ENCODE peak calls at places on chromosomes 13 and 19, in four cellular contexts. One of them, this sample, is unnamed.

GRCh38 chr13:41111454-41111853 is 21.1 kb downstream of the KBTBD6 start:
- DNase-seq in H1: no peak
- DNase-seq in endodermal cell: no peak
- DNase-seq in CD4-positive, alpha-beta memory T cell: no peak
- DNase-seq in this sample: no peak

GRCh38 chr13:85772379-85772778 is 26.8 kb downstream of the SLITRK6 start:
- DNase-seq in H1: no peak
- DNase-seq in endodermal cell: no peak
- DNase-seq in CD4-positive, alpha-beta memory T cell: no peak
- DNase-seq in this sample: no peak

GRCh38 chr13:49627831-49628652 is at the start of gene ARL11:
- DNase-seq in H1: peak; percentile 73
- DNase-seq in endodermal cell: peak; percentile 93
- DNase-seq in CD4-positive, alpha-beta memory T cell: peak; percentile 35
- DNase-seq in this sample: peak; percentile 58

GRCh38 chr19:23436944-23437343 is 41.7 kb upstream of the ZNF91 start:
- DNase-seq in H1: no peak
- DNase-seq in endodermal cell: peak; percentile 64
- DNase-seq in CD4-positive, alpha-beta memory T cell: no peak
- DNase-seq in this sample: no peak

GRCh38 chr13:40026741-40027140 is 371.3 kb downstream of the COG6 start:
- DNase-seq in H1: no peak
- DNase-seq in endodermal cell: no peak
- DNase-seq in CD4-positive, alpha-beta memory T cell: peak; percentile 14
- DNase-seq in this sample: no peak

GRCh38 chr19:15265849-15266248 is 33.6 kb upstream of the EPHX3 start:
- DNase-seq in H1: no peak
- DNase-seq in endodermal cell: no peak
- DNase-seq in CD4-positive, alpha-beta memory T cell: no peak
- DNase-seq in this sample: no peak

GRCh38 chr13:89432997-89433396 is 1761.8 kb downstream of the SLITRK5 start:
- DNase-seq in H1: no peak
- DNase-seq in endodermal cell: no peak
- DNase-seq in CD4-positive, alpha-beta memory T cell: no peak
- DNase-seq in this sample: no peak

GRCh38 chr13:98890920-98891319 is 86.9 kb downstream of the DOCK9 start:
- DNase-seq in H1: no peak
- DNase-seq in endodermal cell: peak; percentile 69
- DNase-seq in CD4-positive, alpha-beta memory T cell: no peak
- DNase-seq in this sample: no peak

GRCh38 chr13:23087884-23088283 is 92.9 kb upstream of the SGCG start:
- DNase-seq in H1: no peak
- DNase-seq in endodermal cell: peak; percentile 83
- DNase-seq in CD4-positive, alpha-beta memory T cell: no peak
- DNase-seq in this sample: no peak

GRCh38 chr13:28743499-28744083 is 24.8 kb upstream of the SLC46A3 start:
- DNase-seq in H1: no peak
- DNase-seq in endodermal cell: peak; percentile 52
- DNase-seq in CD4-positive, alpha-beta memory T cell: no peak
- DNase-seq in this sample: no peak

GRCh38 chr19:38617764-38618589 is at the start of gene MAP4K1:
- DNase-seq in H1: no peak
- DNase-seq in endodermal cell: peak; percentile 69
- DNase-seq in CD4-positive, alpha-beta memory T cell: peak; percentile 69
- DNase-seq in this sample: peak; percentile 80

GRCh38 chr19:52963229-52963760 is 614 bp upstream of the ZNF816 start:
- DNase-seq in H1: no peak
- DNase-seq in endodermal cell: peak; percentile 76
- DNase-seq in CD4-positive, alpha-beta memory T cell: no peak
- DNase-seq in this sample: no peak

GRCh38 chr13:95756072-95756471 is 79.1 kb downstream of the DNAJC3 start:
- DNase-seq in H1: no peak
- DNase-seq in endodermal cell: no peak
- DNase-seq in CD4-positive, alpha-beta memory T cell: no peak
- DNase-seq in this sample: no peak

GRCh38 chr19:51719251-51719901 is 4.4 kb downstream of the HAS1 start:
- DNase-seq in H1: no peak
- DNase-seq in endodermal cell: peak; percentile 70
- DNase-seq in CD4-positive, alpha-beta memory T cell: no peak
- DNase-seq in this sample: no peak

GRCh38 chr19:41746593-41747227 is 8.6 kb upstream of the CEACAM6 start:
- DNase-seq in H1: no peak
- DNase-seq in endodermal cell: peak; percentile 80
- DNase-seq in CD4-positive, alpha-beta memory T cell: peak; percentile 50
- DNase-seq in this sample: peak; percentile 11
- H3K27me3 ChIP-seq in H1: no peaks in the 10 kb centered on the region
- H3K27me3 ChIP-seq in endodermal cell: peaks cover 44% of the 10 kb centered on the region
- H3K27me3 ChIP-seq in CD4-positive, alpha-beta memory T cell: no peaks in the 10 kb centered on the region
- H3K27me3 ChIP-seq in this sample: peaks cover 7% of the 10 kb centered on the region

DNA sequence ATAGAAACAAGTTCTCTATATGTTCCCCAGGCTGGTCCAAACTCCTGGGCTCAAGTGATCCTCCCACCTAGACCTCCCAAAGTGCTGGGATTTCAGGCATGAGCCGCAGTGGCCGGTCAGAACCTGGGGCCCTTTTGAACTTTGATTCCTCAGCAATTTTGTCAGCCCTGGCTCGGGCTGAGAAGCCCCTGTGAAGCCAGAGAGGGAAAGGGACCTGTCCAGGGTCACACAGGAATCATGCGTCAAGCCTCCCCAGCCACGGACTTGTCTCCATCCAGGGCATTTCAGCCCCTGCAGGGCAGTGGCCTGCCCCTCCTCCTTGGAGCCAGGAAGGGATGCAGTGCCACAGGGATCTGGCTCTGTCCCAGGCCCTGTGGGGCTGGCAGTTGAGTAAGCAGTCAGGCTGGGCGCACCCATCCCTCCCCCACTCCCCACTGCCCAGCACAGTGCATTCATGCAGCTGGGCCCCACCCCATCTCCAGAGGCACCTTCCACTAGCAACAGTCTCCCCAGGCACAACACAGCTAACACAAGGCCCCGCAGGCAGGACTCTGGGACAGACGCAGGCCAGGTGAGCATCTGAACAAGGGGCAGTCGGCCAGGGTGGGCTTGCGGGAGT is at the start of gene CAPS:
- DNase-seq in H1: no peak
- DNase-seq in endodermal cell: no peak
- DNase-seq in CD4-positive, alpha-beta memory T cell: no peak
- DNase-seq in this sample: no peak
- H3K27ac ChIP-seq in H1: no peak within 1 kb of the TSS
- H3K27ac ChIP-seq in endodermal cell: no peak within 1 kb of the TSS
- H3K27ac ChIP-seq in CD4-positive, alpha-beta memory T cell: no peak within 1 kb of the TSS
- H3K27ac ChIP-seq in this sample: no peak within 1 kb of the TSS

DNA sequence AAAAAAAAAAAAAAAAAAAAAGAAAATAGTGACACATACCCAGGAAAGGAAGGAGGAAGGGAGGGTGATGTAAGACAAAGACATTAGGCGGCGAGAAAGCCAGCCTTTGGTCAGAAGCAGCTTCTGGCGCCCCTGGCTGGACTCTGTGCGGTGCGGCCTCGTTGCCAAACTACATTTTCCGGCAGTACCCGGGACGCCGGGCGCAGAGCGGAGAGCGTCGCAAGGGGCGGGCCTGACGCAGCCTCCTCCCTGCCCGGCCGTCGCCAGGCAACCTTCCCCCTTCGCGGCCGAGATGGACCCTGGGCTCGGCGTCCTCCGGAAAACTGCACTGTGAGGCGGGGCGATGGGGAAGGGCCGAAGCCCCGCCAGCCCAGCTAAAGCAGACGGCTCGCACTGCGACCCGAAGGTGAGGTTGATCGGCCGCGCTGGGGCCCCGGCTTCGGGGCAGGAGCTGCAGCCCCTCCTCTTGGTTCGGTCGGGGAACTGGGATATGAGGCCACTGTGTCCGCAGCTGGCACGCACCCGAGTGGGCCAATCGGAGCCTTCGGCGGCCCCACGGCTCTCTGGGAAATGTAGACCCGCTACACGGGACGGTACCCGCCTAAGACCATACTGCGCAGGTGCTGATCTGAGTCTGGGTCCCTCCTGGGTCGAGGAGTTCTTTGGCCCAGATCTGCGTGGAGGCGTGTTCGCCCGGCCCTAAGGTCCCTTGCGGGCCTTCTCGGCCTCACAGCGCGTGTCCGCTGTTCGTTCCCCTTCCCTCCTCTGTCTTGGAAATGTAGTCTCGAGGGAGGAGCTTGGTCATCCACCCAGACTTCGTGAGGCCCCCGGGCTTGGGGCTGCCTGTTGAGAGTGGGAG is 2.3 kb upstream of the MZF1 start:
- DNase-seq in H1: no peak
- DNase-seq in endodermal cell: peak; percentile 95
- DNase-seq in CD4-positive, alpha-beta memory T cell: peak; percentile 81
- DNase-seq in this sample: peak; percentile 74
- H3K27me3 ChIP-seq in H1: no peaks in the 10 kb centered on the region
- H3K27me3 ChIP-seq in endodermal cell: no peaks in the 10 kb centered on the region
- H3K27me3 ChIP-seq in CD4-positive, alpha-beta memory T cell: no peaks in the 10 kb centered on the region
- H3K27me3 ChIP-seq in this sample: no peaks in the 10 kb centered on the region

DNA sequence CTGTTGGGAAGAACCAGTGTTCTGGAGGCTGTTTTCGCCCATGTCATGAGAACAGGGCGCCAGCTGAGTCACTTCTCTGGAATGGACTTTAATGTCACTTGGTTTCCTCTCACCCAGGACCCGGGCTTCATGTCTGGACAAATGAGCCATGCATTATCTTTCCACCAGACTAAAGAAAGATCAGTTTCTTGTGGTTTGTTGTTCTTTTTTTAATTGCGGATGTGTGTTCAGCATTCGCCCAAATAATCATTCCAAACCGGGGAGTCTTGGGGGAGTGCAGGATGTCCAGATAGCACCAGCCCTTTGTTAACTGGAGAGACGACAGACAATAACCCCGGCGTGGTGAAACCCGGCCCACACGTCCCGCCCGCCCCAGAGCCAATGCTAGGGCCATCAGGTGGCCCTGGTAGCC is 102.5 kb downstream of the COL4A2 start:
- DNase-seq in H1: no peak
- DNase-seq in endodermal cell: no peak
- DNase-seq in CD4-positive, alpha-beta memory T cell: no peak
- DNase-seq in this sample: no peak
- H3K27ac ChIP-seq in H1: no peak overlapping the region
- H3K27ac ChIP-seq in endodermal cell: no peak overlapping the region
- H3K27ac ChIP-seq in CD4-positive, alpha-beta memory T cell: no peak overlapping the region
- H3K27ac ChIP-seq in this sample: no peak overlapping the region

GRCh38 chr19:8144273-8144672 is 5.1 kb downstream of the FBN3 start:
- DNase-seq in H1: no peak
- DNase-seq in endodermal cell: no peak
- DNase-seq in CD4-positive, alpha-beta memory T cell: no peak
- DNase-seq in this sample: no peak
- H3K27me3 ChIP-seq in H1: no peaks in the 10 kb centered on the region
- H3K27me3 ChIP-seq in endodermal cell: no peaks in the 10 kb centered on the region
- H3K27me3 ChIP-seq in CD4-positive, alpha-beta memory T cell: peaks cover 4% of the 10 kb centered on the region
- H3K27me3 ChIP-seq in this sample: peaks cover 6% of the 10 kb centered on the region

This sample was measured in CD8-positive, alpha-beta memory T cell.